ENCODE peak calls at places on chromosomes 1 and 21, in five cellular contexts. W is transverse colon, L is K562, K is stomach, G is A549. B is an unnamed sample.

GRCh38 chr1:223827193-223827663 is 18.5 kb downstream of the TP53BP2 start:
- DNase-seq in W (no peak), L (peak; percentile 67), K (no peak), G (no peak), B (no peak)

GRCh38 chr1:13766906-13767564 is 67.0 kb downstream of the PRDM2 start:
- DNase-seq in W (no peak), L (no peak), K (no peak), G (no peak), B (no peak)

GRCh38 chr1:47411441-47411840 is 4.6 kb upstream of the FOXE3 start:
- DNase-seq in W (no peak), L (no peak), K (no peak), G (no peak), B (no peak)

GRCh38 chr1:203083463-203083921 is 2.3 kb downstream of the MYOG start:
- DNase-seq in W (no peak), L (peak; percentile 49), K (peak; percentile 9), G (no peak), B (no peak)

GRCh38 chr1:55781944-55782482 is 566.8 kb upstream of the USP24 start:
- DNase-seq in W (peak; percentile 15), L (no peak), K (no peak), G (peak; percentile 3), B (no peak)

GRCh38 chr1:54151013-54151412 is 1.8 kb downstream of the CDCP2 start:
- DNase-seq in W (no peak), L (no peak), K (no peak), G (no peak), B (no peak)

GRCh38 chr1:147550302-147550937 is 9.1 kb downstream of the BCL9 start:
- DNase-seq in W (no peak), L (no peak), K (no peak), G (no peak), B (no peak)

GRCh38 chr1:87092852-87093251 is 178.4 kb downstream of the HS2ST1 start:
- DNase-seq in W (no peak), L (no peak), K (no peak), G (no peak), B (no peak)

GRCh38 chr1:86750530-86750929 is 46.2 kb downstream of the SH3GLB1 start:
- DNase-seq in W (no peak), L (no peak), K (no peak), G (no peak), B (no peak)

GRCh38 chr1:32695098-32695904 is 7.3 kb downstream of the SYNC start:
- DNase-seq in W (peak; percentile 56), L (peak; percentile 66), K (peak; percentile 90), G (no peak), B (peak; percentile 58)

GRCh38 chr1:241972703-241973375 is 15.3 kb downstream of the BECN2 start:
- DNase-seq in W (no peak), L (no peak), K (no peak), G (peak; percentile 24), B (no peak)

GRCh38 chr1:154006136-154006535 is 15.6 kb downstream of the RPS27 start:
- DNase-seq in W (no peak), L (no peak), K (no peak), G (no peak), B (no peak)

GRCh38 chr1:109979489-109980091 is 5.0 kb upstream of the AHCYL1 start:
- DNase-seq in W (no peak), L (peak; percentile 78), K (peak; percentile 46), G (peak; percentile 75), B (no peak)

GRCh38 chr1:168974117-168974516 is 132.4 kb upstream of the ATP1B1 start:
- DNase-seq in W (no peak), L (no peak), K (no peak), G (no peak), B (no peak)

GRCh38 chr21:28754127-28754611 is 238.5 kb downstream of the LTN1 start:
- DNase-seq in W (peak; percentile 8), L (no peak), K (no peak), G (no peak), B (no peak)

GRCh38 chr1:161791889-161792655 is 26.0 kb downstream of the ATF6 start:
- DNase-seq in W (no peak), L (no peak), K (no peak), G (no peak), B (no peak)

GRCh38 chr1:6745073-6745472 is 40.2 kb upstream of the CAMTA1 start:
- DNase-seq in W (no peak), L (no peak), K (no peak), G (no peak), B (no peak)

GRCh38 chr1:6447818-6448748 is 17.9 kb downstream of the TNFRSF25 start:
- DNase-seq in W (peak; percentile 74), L (no peak), K (no peak), G (no peak), B (no peak)

GRCh38 chr1:1165900-1166421 is 7.7 kb upstream of the TTLL10 start:
- DNase-seq in W (peak; percentile 37), L (no peak), K (peak; percentile 75), G (no peak), B (no peak)

GRCh38 chr1:36750706-36751105 is 268.0 kb upstream of the CSF3R start:
- DNase-seq in W (no peak), L (no peak), K (no peak), G (no peak), B (no peak)

GRCh38 chr1:39272027-39272790 is 67.7 kb downstream of the MACF1 start:
- DNase-seq in W (peak; percentile 14), L (no peak), K (no peak), G (no peak), B (no peak)

GRCh38 chr1:93537924-93538323 is 90.0 kb downstream of the FNBP1L start:
- DNase-seq in W (no peak), L (no peak), K (no peak), G (no peak), B (no peak)

GRCh38 chr1:7298749-7299151 is 472.3 kb upstream of the VAMP3 start:
- DNase-seq in W (no peak), L (no peak), K (no peak), G (peak; percentile 86), B (no peak)

GRCh38 chr1:36367067-36367466 is 18.7 kb downstream of the STK40 start:
- DNase-seq in W (no peak), L (no peak), K (no peak), G (no peak), B (no peak)

GRCh38 chr1:246726255-246726679 is 2.1 kb downstream of the SCCPDH start:
- DNase-seq in W (no peak), L (no peak), K (no peak), G (no peak), B (no peak)

GRCh38 chr1:233707153-233707905 is 93.4 kb downstream of the KCNK1 start:
- DNase-seq in W (no peak), L (peak; percentile 80), K (peak; percentile 67), G (peak; percentile 54), B (no peak)

DNA sequence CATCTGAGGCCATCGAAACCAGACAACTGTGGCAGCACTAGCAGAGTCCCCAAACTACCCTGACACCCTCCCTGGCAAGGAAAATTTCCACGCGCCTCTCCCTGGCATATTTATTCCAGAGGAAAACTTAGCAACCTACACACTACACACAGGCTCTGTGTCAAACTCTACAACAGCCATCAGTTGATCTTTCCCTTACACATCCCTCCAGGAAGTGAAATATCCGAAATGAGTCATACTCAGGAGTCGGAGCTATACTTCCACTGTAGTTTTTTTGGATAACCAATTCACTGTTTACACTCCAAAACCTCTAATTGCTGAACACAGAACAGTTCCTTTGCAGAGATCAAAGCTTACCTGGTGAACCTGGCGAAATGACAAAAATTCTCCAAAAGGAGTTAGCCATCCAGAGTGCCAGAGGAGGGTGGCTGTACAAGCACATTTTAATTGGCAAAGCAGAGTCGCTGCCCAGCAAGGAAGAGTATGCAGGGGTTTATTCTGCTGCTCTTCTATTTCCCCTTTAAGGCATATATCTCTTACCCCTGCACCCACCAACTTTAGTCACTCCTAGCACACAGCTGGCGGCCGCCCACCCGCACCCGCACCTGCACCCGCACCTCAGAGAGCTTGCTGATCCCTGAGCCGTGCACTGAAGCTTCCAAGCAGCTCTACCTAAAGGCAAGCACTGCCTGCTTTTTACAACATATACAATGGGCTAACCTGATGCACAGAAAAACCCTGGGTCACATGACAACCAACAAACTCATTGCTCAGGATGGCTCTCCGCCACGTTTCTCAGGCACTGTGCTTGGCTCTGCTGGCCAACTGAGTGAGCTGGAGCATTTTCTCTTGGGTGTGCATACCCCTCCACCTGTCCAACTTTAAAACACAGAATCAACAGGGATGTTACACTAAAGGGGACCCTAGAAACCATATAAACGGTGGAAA is 54.9 kb downstream of the CAPZB start:
- DNase-seq in W (no peak), L (no peak), K (peak; percentile 64), G (peak; percentile 34), B (no peak)
- TF ChIP-seq EP300 in W (no peak), L (no peak), K (no peak), G (no peak), B (no peak)

GRCh38 chr1:29896791-29897725 is 660.7 kb downstream of the PTPRU start:
- DNase-seq in W (no peak), L (no peak), K (no peak), G (no peak), B (no peak)
- TF ChIP-seq CTCF in W (no peak), L (no peak), K (no peak), G (no peak), B (no peak)

GRCh38 chr1:63366915-63367217 is 561 bp upstream of the ALG6 start:
- DNase-seq in W (no peak), L (no peak), K (no peak), G (no peak), B (no peak)

GRCh38 chr1:63363014-63363413 is 4.4 kb upstream of the ALG6 start:
- DNase-seq in W (no peak), L (no peak), K (no peak), G (no peak), B (no peak)

GRCh38 chr1:63368131-63368530 is 704 bp downstream of the ALG6 start:
- DNase-seq in W (no peak), L (peak; percentile 10), K (no peak), G (no peak), B (no peak)

GRCh38 chr1:63362578-63362977 is 4.8 kb upstream of the ALG6 start:
- DNase-seq in W (no peak), L (no peak), K (no peak), G (no peak), B (no peak)

GRCh38 chr1:63367218-63368103 is at the start of gene ALG6:
- DNase-seq in W (peak; percentile 95), L (peak; percentile 99), K (peak; percentile 97), G (peak; percentile 90), B (peak; percentile 87)
- TF ChIP-seq POLR2A in W (peak; percentile 68), L (peak; percentile 97), K (no peak), G (peak; percentile 94), B (peak; percentile 77)

DNA sequence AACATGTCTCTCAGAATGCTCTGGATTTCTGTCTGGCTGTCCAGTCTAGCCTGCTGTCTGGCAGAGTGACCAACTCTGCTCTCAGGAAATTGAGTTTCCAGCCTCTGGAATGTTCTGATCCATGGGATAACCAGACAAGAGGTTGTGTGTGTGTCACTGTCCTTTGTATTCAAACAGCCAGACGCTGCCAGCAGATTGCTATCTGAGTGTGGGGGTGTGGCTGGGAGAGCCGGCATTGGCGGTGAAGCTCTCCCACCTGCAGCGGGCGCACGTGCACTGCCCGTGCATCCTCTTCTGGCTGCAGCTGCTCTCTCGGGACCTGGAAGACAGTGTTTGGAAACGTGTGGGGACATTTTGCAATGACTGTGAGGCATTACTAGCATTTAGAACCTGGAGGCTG is 26.1 kb downstream of the PKP1 start:
- DNase-seq in W (peak; percentile 82), L (peak; percentile 74), K (peak; percentile 55), G (peak; percentile 62), B (peak; percentile 34)
- TF ChIP-seq EP300 in W (no peak), L (no peak), K (no peak), G (no peak), B (no peak)

GRCh38 chr1:85201340-85202091 is 700 bp upstream of the SYDE2 start:
- DNase-seq in W (peak; percentile 76), L (peak; percentile 76), K (peak; percentile 78), G (peak; percentile 58), B (peak; percentile 46)
- TF ChIP-seq CTCF in W (no peak), L (no peak), K (no peak), G (no peak), B (no peak)

B was measured in tibial nerve.